ENCODE peak calls at places on chromosomes 12 and 14, in nine cellular contexts. One of them, this sample, is unnamed.

GRCh38 chr12:93766802-93767523 is 89.8 kb downstream of the CRADD start:
- DNase-seq in erythroblast: peak; percentile 44
- DNase-seq in activated CD4-positive, alpha-beta T cell treated with anti-CD3 and anti-CD28 coated beads, Interleukin-2, amount 50 U/mL, for 1 hour: peak; percentile 18
- DNase-seq in activated naive CD4-positive, alpha-beta T cell: no peak
- DNase-seq in progenitor cell of endocrine pancreas: no peak
- DNase-seq in NAMALWA: peak; percentile 59
- DNase-seq in mucosa of gallbladder: peak; percentile 49
- DNase-seq in WERI-Rb-1: no peak
- DNase-seq in A549: peak; percentile 66
- DNase-seq in this sample: peak; percentile 83

GRCh38 chr12:115440438-115440837 is 756.5 kb upstream of the TBX3 start:
- DNase-seq in erythroblast: no peak
- DNase-seq in activated CD4-positive, alpha-beta T cell treated with anti-CD3 and anti-CD28 coated beads, Interleukin-2, amount 50 U/mL, for 1 hour: no peak
- DNase-seq in activated naive CD4-positive, alpha-beta T cell: no peak
- DNase-seq in progenitor cell of endocrine pancreas: no peak
- DNase-seq in NAMALWA: no peak
- DNase-seq in mucosa of gallbladder: peak; percentile 26
- DNase-seq in WERI-Rb-1: no peak
- DNase-seq in A549: peak; percentile 56
- DNase-seq in this sample: peak; percentile 73

GRCh38 chr14:104135904-104136471 is 2.4 kb upstream of the KIF26A start:
- DNase-seq in erythroblast: no peak
- DNase-seq in activated CD4-positive, alpha-beta T cell treated with anti-CD3 and anti-CD28 coated beads, Interleukin-2, amount 50 U/mL, for 1 hour: no peak
- DNase-seq in activated naive CD4-positive, alpha-beta T cell: no peak
- DNase-seq in progenitor cell of endocrine pancreas: no peak
- DNase-seq in NAMALWA: no peak
- DNase-seq in mucosa of gallbladder: no peak
- DNase-seq in WERI-Rb-1: peak; percentile 59
- DNase-seq in A549: no peak
- DNase-seq in this sample: no peak

GRCh38 chr12:124556896-124557501 is 10.4 kb downstream of the NCOR2 start:
- DNase-seq in erythroblast: no peak
- DNase-seq in activated CD4-positive, alpha-beta T cell treated with anti-CD3 and anti-CD28 coated beads, Interleukin-2, amount 50 U/mL, for 1 hour: no peak
- DNase-seq in activated naive CD4-positive, alpha-beta T cell: no peak
- DNase-seq in progenitor cell of endocrine pancreas: no peak
- DNase-seq in NAMALWA: no peak
- DNase-seq in mucosa of gallbladder: no peak
- DNase-seq in WERI-Rb-1: no peak
- DNase-seq in A549: no peak
- DNase-seq in this sample: no peak

GRCh38 chr14:29558516-29558915 is 369.1 kb downstream of the PRKD1 start:
- DNase-seq in erythroblast: no peak
- DNase-seq in activated CD4-positive, alpha-beta T cell treated with anti-CD3 and anti-CD28 coated beads, Interleukin-2, amount 50 U/mL, for 1 hour: no peak
- DNase-seq in activated naive CD4-positive, alpha-beta T cell: no peak
- DNase-seq in progenitor cell of endocrine pancreas: no peak
- DNase-seq in NAMALWA: no peak
- DNase-seq in mucosa of gallbladder: no peak
- DNase-seq in WERI-Rb-1: no peak
- DNase-seq in A549: no peak
- DNase-seq in this sample: peak; percentile 40

GRCh38 chr14:38138581-38139138 is 69.0 kb upstream of the SSTR1 start:
- DNase-seq in erythroblast: no peak
- DNase-seq in activated CD4-positive, alpha-beta T cell treated with anti-CD3 and anti-CD28 coated beads, Interleukin-2, amount 50 U/mL, for 1 hour: no peak
- DNase-seq in activated naive CD4-positive, alpha-beta T cell: no peak
- DNase-seq in progenitor cell of endocrine pancreas: no peak
- DNase-seq in NAMALWA: no peak
- DNase-seq in mucosa of gallbladder: no peak
- DNase-seq in WERI-Rb-1: no peak
- DNase-seq in A549: peak; percentile 2
- DNase-seq in this sample: peak; percentile 52

GRCh38 chr14:80425686-80426085 is 214.4 kb upstream of the DIO2 start:
- DNase-seq in erythroblast: no peak
- DNase-seq in activated CD4-positive, alpha-beta T cell treated with anti-CD3 and anti-CD28 coated beads, Interleukin-2, amount 50 U/mL, for 1 hour: no peak
- DNase-seq in activated naive CD4-positive, alpha-beta T cell: no peak
- DNase-seq in progenitor cell of endocrine pancreas: no peak
- DNase-seq in NAMALWA: no peak
- DNase-seq in mucosa of gallbladder: no peak
- DNase-seq in WERI-Rb-1: no peak
- DNase-seq in A549: peak; percentile 92
- DNase-seq in this sample: peak; percentile 94

GRCh38 chr12:46356655-46357437 is 15.7 kb downstream of the SLC38A2 start:
- DNase-seq in erythroblast: no peak
- DNase-seq in activated CD4-positive, alpha-beta T cell treated with anti-CD3 and anti-CD28 coated beads, Interleukin-2, amount 50 U/mL, for 1 hour: no peak
- DNase-seq in activated naive CD4-positive, alpha-beta T cell: no peak
- DNase-seq in progenitor cell of endocrine pancreas: no peak
- DNase-seq in NAMALWA: peak; percentile 19
- DNase-seq in mucosa of gallbladder: no peak
- DNase-seq in WERI-Rb-1: no peak
- DNase-seq in A549: no peak
- DNase-seq in this sample: peak; percentile 74

GRCh38 chr14:72503696-72504368 is 390.1 kb downstream of the DPF3 start:
- DNase-seq in erythroblast: no peak
- DNase-seq in activated CD4-positive, alpha-beta T cell treated with anti-CD3 and anti-CD28 coated beads, Interleukin-2, amount 50 U/mL, for 1 hour: no peak
- DNase-seq in activated naive CD4-positive, alpha-beta T cell: no peak
- DNase-seq in progenitor cell of endocrine pancreas: no peak
- DNase-seq in NAMALWA: no peak
- DNase-seq in mucosa of gallbladder: no peak
- DNase-seq in WERI-Rb-1: no peak
- DNase-seq in A549: no peak
- DNase-seq in this sample: peak; percentile 38

GRCh38 chr14:19974844-19975243 is 547 bp upstream of the OR4K15 start:
- DNase-seq in erythroblast: no peak
- DNase-seq in activated CD4-positive, alpha-beta T cell treated with anti-CD3 and anti-CD28 coated beads, Interleukin-2, amount 50 U/mL, for 1 hour: no peak
- DNase-seq in activated naive CD4-positive, alpha-beta T cell: no peak
- DNase-seq in progenitor cell of endocrine pancreas: no peak
- DNase-seq in NAMALWA: no peak
- DNase-seq in mucosa of gallbladder: no peak
- DNase-seq in WERI-Rb-1: no peak
- DNase-seq in A549: no peak
- DNase-seq in this sample: no peak

GRCh38 chr12:78674311-78675085 is 190.1 kb upstream of the SYT1 start:
- DNase-seq in erythroblast: no peak
- DNase-seq in activated CD4-positive, alpha-beta T cell treated with anti-CD3 and anti-CD28 coated beads, Interleukin-2, amount 50 U/mL, for 1 hour: no peak
- DNase-seq in activated naive CD4-positive, alpha-beta T cell: no peak
- DNase-seq in progenitor cell of endocrine pancreas: no peak
- DNase-seq in NAMALWA: no peak
- DNase-seq in mucosa of gallbladder: no peak
- DNase-seq in WERI-Rb-1: no peak
- DNase-seq in A549: no peak
- DNase-seq in this sample: peak; percentile 44

GRCh38 chr14:99944241-99944651 is 121.0 kb upstream of the EVL start:
- DNase-seq in erythroblast: no peak
- DNase-seq in activated CD4-positive, alpha-beta T cell treated with anti-CD3 and anti-CD28 coated beads, Interleukin-2, amount 50 U/mL, for 1 hour: no peak
- DNase-seq in activated naive CD4-positive, alpha-beta T cell: no peak
- DNase-seq in progenitor cell of endocrine pancreas: no peak
- DNase-seq in NAMALWA: no peak
- DNase-seq in mucosa of gallbladder: peak; percentile 90
- DNase-seq in WERI-Rb-1: no peak
- DNase-seq in A549: no peak
- DNase-seq in this sample: no peak

GRCh38 chr12:116631619-116632018 is 72.4 kb downstream of the MAP1LC3B2 start:
- DNase-seq in erythroblast: no peak
- DNase-seq in activated CD4-positive, alpha-beta T cell treated with anti-CD3 and anti-CD28 coated beads, Interleukin-2, amount 50 U/mL, for 1 hour: no peak
- DNase-seq in activated naive CD4-positive, alpha-beta T cell: no peak
- DNase-seq in progenitor cell of endocrine pancreas: no peak
- DNase-seq in NAMALWA: no peak
- DNase-seq in mucosa of gallbladder: no peak
- DNase-seq in WERI-Rb-1: no peak
- DNase-seq in A549: no peak
- DNase-seq in this sample: no peak

GRCh38 chr12:47636908-47637780 is 68.7 kb downstream of the RPAP3 start:
- DNase-seq in erythroblast: peak; percentile 64
- DNase-seq in activated CD4-positive, alpha-beta T cell treated with anti-CD3 and anti-CD28 coated beads, Interleukin-2, amount 50 U/mL, for 1 hour: peak; percentile 18
- DNase-seq in activated naive CD4-positive, alpha-beta T cell: no peak
- DNase-seq in progenitor cell of endocrine pancreas: no peak
- DNase-seq in NAMALWA: peak; percentile 63
- DNase-seq in mucosa of gallbladder: no peak
- DNase-seq in WERI-Rb-1: peak; percentile 64
- DNase-seq in A549: peak; percentile 78
- DNase-seq in this sample: peak; percentile 45

GRCh38 chr14:76640923-76641395 is 120.3 kb upstream of the VASH1 start:
- DNase-seq in erythroblast: no peak
- DNase-seq in activated CD4-positive, alpha-beta T cell treated with anti-CD3 and anti-CD28 coated beads, Interleukin-2, amount 50 U/mL, for 1 hour: no peak
- DNase-seq in activated naive CD4-positive, alpha-beta T cell: no peak
- DNase-seq in progenitor cell of endocrine pancreas: no peak
- DNase-seq in NAMALWA: no peak
- DNase-seq in mucosa of gallbladder: peak; percentile 13
- DNase-seq in WERI-Rb-1: no peak
- DNase-seq in A549: no peak
- DNase-seq in this sample: no peak

GRCh38 chr12:113359133-113359938 is 949 bp downstream of the PLBD2 start:
- DNase-seq in erythroblast: no peak
- DNase-seq in activated CD4-positive, alpha-beta T cell treated with anti-CD3 and anti-CD28 coated beads, Interleukin-2, amount 50 U/mL, for 1 hour: no peak
- DNase-seq in activated naive CD4-positive, alpha-beta T cell: no peak
- DNase-seq in progenitor cell of endocrine pancreas: no peak
- DNase-seq in NAMALWA: no peak
- DNase-seq in mucosa of gallbladder: peak; percentile 16
- DNase-seq in WERI-Rb-1: no peak
- DNase-seq in A549: no peak
- DNase-seq in this sample: peak; percentile 52

GRCh38 chr12:116194935-116195431 is 82.5 kb downstream of the MED13L start:
- DNase-seq in erythroblast: peak; percentile 53
- DNase-seq in activated CD4-positive, alpha-beta T cell treated with anti-CD3 and anti-CD28 coated beads, Interleukin-2, amount 50 U/mL, for 1 hour: peak; percentile 44
- DNase-seq in activated naive CD4-positive, alpha-beta T cell: peak; percentile 10
- DNase-seq in progenitor cell of endocrine pancreas: no peak
- DNase-seq in NAMALWA: peak; percentile 49
- DNase-seq in mucosa of gallbladder: no peak
- DNase-seq in WERI-Rb-1: no peak
- DNase-seq in A549: peak; percentile 14
- DNase-seq in this sample: no peak

GRCh38 chr12:25311501-25311900 is 60.8 kb upstream of the KRAS start:
- DNase-seq in erythroblast: no peak
- DNase-seq in activated CD4-positive, alpha-beta T cell treated with anti-CD3 and anti-CD28 coated beads, Interleukin-2, amount 50 U/mL, for 1 hour: no peak
- DNase-seq in activated naive CD4-positive, alpha-beta T cell: no peak
- DNase-seq in progenitor cell of endocrine pancreas: no peak
- DNase-seq in NAMALWA: no peak
- DNase-seq in mucosa of gallbladder: no peak
- DNase-seq in WERI-Rb-1: no peak
- DNase-seq in A549: no peak
- DNase-seq in this sample: peak; percentile 61

GRCh38 chr14:54330876-54331275 is 65.9 kb upstream of the CDKN3 start:
- DNase-seq in erythroblast: no peak
- DNase-seq in activated CD4-positive, alpha-beta T cell treated with anti-CD3 and anti-CD28 coated beads, Interleukin-2, amount 50 U/mL, for 1 hour: no peak
- DNase-seq in activated naive CD4-positive, alpha-beta T cell: no peak
- DNase-seq in progenitor cell of endocrine pancreas: no peak
- DNase-seq in NAMALWA: no peak
- DNase-seq in mucosa of gallbladder: no peak
- DNase-seq in WERI-Rb-1: no peak
- DNase-seq in A549: no peak
- DNase-seq in this sample: no peak

GRCh38 chr12:92574046-92574783 is 128.6 kb upstream of the PLEKHG7 start:
- DNase-seq in erythroblast: no peak
- DNase-seq in activated CD4-positive, alpha-beta T cell treated with anti-CD3 and anti-CD28 coated beads, Interleukin-2, amount 50 U/mL, for 1 hour: no peak
- DNase-seq in activated naive CD4-positive, alpha-beta T cell: no peak
- DNase-seq in progenitor cell of endocrine pancreas: no peak
- DNase-seq in NAMALWA: peak; percentile 41
- DNase-seq in mucosa of gallbladder: no peak
- DNase-seq in WERI-Rb-1: peak; percentile 36
- DNase-seq in A549: peak; percentile 64
- DNase-seq in this sample: peak; percentile 35

GRCh38 chr12:1093166-1093751 is 102.2 kb downstream of the ERC1 start:
- DNase-seq in erythroblast: peak; percentile 62
- DNase-seq in activated CD4-positive, alpha-beta T cell treated with anti-CD3 and anti-CD28 coated beads, Interleukin-2, amount 50 U/mL, for 1 hour: peak; percentile 4
- DNase-seq in activated naive CD4-positive, alpha-beta T cell: no peak
- DNase-seq in progenitor cell of endocrine pancreas: peak; percentile 39
- DNase-seq in NAMALWA: peak; percentile 86
- DNase-seq in mucosa of gallbladder: no peak
- DNase-seq in WERI-Rb-1: peak; percentile 41
- DNase-seq in A549: peak; percentile 75
- DNase-seq in this sample: peak; percentile 67

GRCh38 chr14:78010688-78011087 is 159.5 kb upstream of the NRXN3 start:
- DNase-seq in erythroblast: no peak
- DNase-seq in activated CD4-positive, alpha-beta T cell treated with anti-CD3 and anti-CD28 coated beads, Interleukin-2, amount 50 U/mL, for 1 hour: no peak
- DNase-seq in activated naive CD4-positive, alpha-beta T cell: no peak
- DNase-seq in progenitor cell of endocrine pancreas: no peak
- DNase-seq in NAMALWA: no peak
- DNase-seq in mucosa of gallbladder: no peak
- DNase-seq in WERI-Rb-1: no peak
- DNase-seq in A549: no peak
- DNase-seq in this sample: peak; percentile 63

GRCh38 chr12:81205394-81205793 is 127.5 kb downstream of the ACSS3 start:
- DNase-seq in erythroblast: no peak
- DNase-seq in activated CD4-positive, alpha-beta T cell treated with anti-CD3 and anti-CD28 coated beads, Interleukin-2, amount 50 U/mL, for 1 hour: no peak
- DNase-seq in activated naive CD4-positive, alpha-beta T cell: no peak
- DNase-seq in progenitor cell of endocrine pancreas: no peak
- DNase-seq in NAMALWA: no peak
- DNase-seq in mucosa of gallbladder: no peak
- DNase-seq in WERI-Rb-1: no peak
- DNase-seq in A549: no peak
- DNase-seq in this sample: no peak

GRCh38 chr14:53613404-53614253 is 343.0 kb downstream of the BMP4 start:
- DNase-seq in erythroblast: no peak
- DNase-seq in activated CD4-positive, alpha-beta T cell treated with anti-CD3 and anti-CD28 coated beads, Interleukin-2, amount 50 U/mL, for 1 hour: no peak
- DNase-seq in activated naive CD4-positive, alpha-beta T cell: no peak
- DNase-seq in progenitor cell of endocrine pancreas: peak; percentile 25
- DNase-seq in NAMALWA: peak; percentile 68
- DNase-seq in mucosa of gallbladder: peak; percentile 59
- DNase-seq in WERI-Rb-1: no peak
- DNase-seq in A549: peak; percentile 97
- DNase-seq in this sample: no peak

GRCh38 chr14:93977790-93978581 is 1.6 kb upstream of the ASB2 start:
- DNase-seq in erythroblast: no peak
- DNase-seq in activated CD4-positive, alpha-beta T cell treated with anti-CD3 and anti-CD28 coated beads, Interleukin-2, amount 50 U/mL, for 1 hour: peak; percentile 60
- DNase-seq in activated naive CD4-positive, alpha-beta T cell: peak; percentile 32
- DNase-seq in progenitor cell of endocrine pancreas: no peak
- DNase-seq in NAMALWA: peak; percentile 79
- DNase-seq in mucosa of gallbladder: peak; percentile 26
- DNase-seq in WERI-Rb-1: no peak
- DNase-seq in A549: no peak
- DNase-seq in this sample: no peak

GRCh38 chr14:20440465-20440864 is 4.5 kb upstream of the KLHL33 start:
- DNase-seq in erythroblast: no peak
- DNase-seq in activated CD4-positive, alpha-beta T cell treated with anti-CD3 and anti-CD28 coated beads, Interleukin-2, amount 50 U/mL, for 1 hour: no peak
- DNase-seq in activated naive CD4-positive, alpha-beta T cell: no peak
- DNase-seq in progenitor cell of endocrine pancreas: no peak
- DNase-seq in NAMALWA: no peak
- DNase-seq in mucosa of gallbladder: no peak
- DNase-seq in WERI-Rb-1: no peak
- DNase-seq in A549: no peak
- DNase-seq in this sample: no peak

GRCh38 chr14:77133718-77134338 is 7.8 kb downstream of the ZDHHC22 start:
- DNase-seq in erythroblast: peak; percentile 67
- DNase-seq in activated CD4-positive, alpha-beta T cell treated with anti-CD3 and anti-CD28 coated beads, Interleukin-2, amount 50 U/mL, for 1 hour: peak; percentile 49
- DNase-seq in activated naive CD4-positive, alpha-beta T cell: peak; percentile 30
- DNase-seq in progenitor cell of endocrine pancreas: peak; percentile 84
- DNase-seq in NAMALWA: peak; percentile 74
- DNase-seq in mucosa of gallbladder: peak; percentile 75
- DNase-seq in WERI-Rb-1: no peak
- DNase-seq in A549: peak; percentile 49
- DNase-seq in this sample: peak; percentile 67

This sample was measured in GM23248.